ENCODE peak calls at places on chromosomes 6 and 20, in seven cellular contexts. One of them, this sample, is unnamed.

GRCh38 chr6:22765015-22765414 is 195.6 kb downstream of the HDGFL1 start:
- DNase-seq in brain microvascular endothelial cell: no peak
- DNase-seq in tibial nerve: no peak
- DNase-seq in neural progenitor cell: no peak
- DNase-seq in effector memory CD4-positive, alpha-beta T cell: no peak
- DNase-seq in spleen: no peak
- DNase-seq in AG04450: no peak
- DNase-seq in this sample: peak; percentile 18

GRCh38 chr20:34564810-34565209 is 6.3 kb downstream of the MAP1LC3A start:
- DNase-seq in brain microvascular endothelial cell: no peak
- DNase-seq in tibial nerve: no peak
- DNase-seq in neural progenitor cell: no peak
- DNase-seq in effector memory CD4-positive, alpha-beta T cell: no peak
- DNase-seq in spleen: peak; percentile 48
- DNase-seq in AG04450: no peak
- DNase-seq in this sample: no peak

GRCh38 chr6:42230320-42231034 is 12.8 kb upstream of the MRPS10 start:
- DNase-seq in brain microvascular endothelial cell: no peak
- DNase-seq in tibial nerve: no peak
- DNase-seq in neural progenitor cell: no peak
- DNase-seq in effector memory CD4-positive, alpha-beta T cell: no peak
- DNase-seq in spleen: no peak
- DNase-seq in AG04450: no peak
- DNase-seq in this sample: peak; percentile 20

GRCh38 chr6:12516070-12516469 is 200.5 kb upstream of the PHACTR1 start:
- DNase-seq in brain microvascular endothelial cell: no peak
- DNase-seq in tibial nerve: no peak
- DNase-seq in neural progenitor cell: no peak
- DNase-seq in effector memory CD4-positive, alpha-beta T cell: no peak
- DNase-seq in spleen: no peak
- DNase-seq in AG04450: no peak
- DNase-seq in this sample: no peak

GRCh38 chr6:25007269-25007699 is 71.5 kb upstream of the RIPOR2 start:
- DNase-seq in brain microvascular endothelial cell: no peak
- DNase-seq in tibial nerve: no peak
- DNase-seq in neural progenitor cell: no peak
- DNase-seq in effector memory CD4-positive, alpha-beta T cell: no peak
- DNase-seq in spleen: no peak
- DNase-seq in AG04450: no peak
- DNase-seq in this sample: no peak

GRCh38 chr6:30544666-30545272 is 11.5 kb downstream of the GNL1 start:
- DNase-seq in brain microvascular endothelial cell: peak; percentile 57
- DNase-seq in tibial nerve: no peak
- DNase-seq in neural progenitor cell: peak; percentile 67
- DNase-seq in effector memory CD4-positive, alpha-beta T cell: no peak
- DNase-seq in spleen: no peak
- DNase-seq in AG04450: no peak
- DNase-seq in this sample: peak; percentile 76

GRCh38 chr20:10674684-10675455 is 1.1 kb upstream of the JAG1 start:
- DNase-seq in brain microvascular endothelial cell: peak; percentile 64
- DNase-seq in tibial nerve: peak; percentile 74
- DNase-seq in neural progenitor cell: peak; percentile 93
- DNase-seq in effector memory CD4-positive, alpha-beta T cell: no peak
- DNase-seq in spleen: peak; percentile 93
- DNase-seq in AG04450: no peak
- DNase-seq in this sample: peak; percentile 83

GRCh38 chr6:112269165-112269564 is 14.8 kb upstream of the LAMA4 start:
- DNase-seq in brain microvascular endothelial cell: no peak
- DNase-seq in tibial nerve: no peak
- DNase-seq in neural progenitor cell: no peak
- DNase-seq in effector memory CD4-positive, alpha-beta T cell: no peak
- DNase-seq in spleen: no peak
- DNase-seq in AG04450: no peak
- DNase-seq in this sample: peak; percentile 81

GRCh38 chr6:11459002-11459658 is 78.4 kb upstream of the TMEM170B start:
- DNase-seq in brain microvascular endothelial cell: no peak
- DNase-seq in tibial nerve: no peak
- DNase-seq in neural progenitor cell: peak; percentile 40
- DNase-seq in effector memory CD4-positive, alpha-beta T cell: no peak
- DNase-seq in spleen: no peak
- DNase-seq in AG04450: no peak
- DNase-seq in this sample: no peak

GRCh38 chr6:39905640-39905975 is 28.7 kb downstream of the MOCS1 start:
- DNase-seq in brain microvascular endothelial cell: no peak
- DNase-seq in tibial nerve: no peak
- DNase-seq in neural progenitor cell: no peak
- DNase-seq in effector memory CD4-positive, alpha-beta T cell: no peak
- DNase-seq in spleen: peak; percentile 28
- DNase-seq in AG04450: no peak
- DNase-seq in this sample: no peak

GRCh38 chr20:1364106-1364505 is 28.7 kb downstream of the FKBP1A start:
- DNase-seq in brain microvascular endothelial cell: no peak
- DNase-seq in tibial nerve: no peak
- DNase-seq in neural progenitor cell: no peak
- DNase-seq in effector memory CD4-positive, alpha-beta T cell: no peak
- DNase-seq in spleen: no peak
- DNase-seq in AG04450: no peak
- DNase-seq in this sample: no peak

GRCh38 chr20:58078741-58079522 is 149.5 kb downstream of the ANKRD60 start:
- DNase-seq in brain microvascular endothelial cell: peak; percentile 46
- DNase-seq in tibial nerve: no peak
- DNase-seq in neural progenitor cell: no peak
- DNase-seq in effector memory CD4-positive, alpha-beta T cell: no peak
- DNase-seq in spleen: no peak
- DNase-seq in AG04450: no peak
- DNase-seq in this sample: peak; percentile 71

GRCh38 chr20:3667434-3668037 is 4.3 kb upstream of the GFRA4 start:
- DNase-seq in brain microvascular endothelial cell: no peak
- DNase-seq in tibial nerve: no peak
- DNase-seq in neural progenitor cell: no peak
- DNase-seq in effector memory CD4-positive, alpha-beta T cell: no peak
- DNase-seq in spleen: no peak
- DNase-seq in AG04450: no peak
- DNase-seq in this sample: no peak

GRCh38 chr6:134750669-134751068 is 199.2 kb downstream of the ALDH8A1 start:
- DNase-seq in brain microvascular endothelial cell: no peak
- DNase-seq in tibial nerve: no peak
- DNase-seq in neural progenitor cell: no peak
- DNase-seq in effector memory CD4-positive, alpha-beta T cell: no peak
- DNase-seq in spleen: no peak
- DNase-seq in AG04450: no peak
- DNase-seq in this sample: no peak

GRCh38 chr6:134247271-134247833 is 70.6 kb downstream of the SGK1 start:
- DNase-seq in brain microvascular endothelial cell: no peak
- DNase-seq in tibial nerve: no peak
- DNase-seq in neural progenitor cell: no peak
- DNase-seq in effector memory CD4-positive, alpha-beta T cell: peak; percentile 77
- DNase-seq in spleen: peak; percentile 76
- DNase-seq in AG04450: no peak
- DNase-seq in this sample: no peak

GRCh38 chr20:51955756-51956155 is 153.4 kb upstream of the SALL4 start:
- DNase-seq in brain microvascular endothelial cell: no peak
- DNase-seq in tibial nerve: no peak
- DNase-seq in neural progenitor cell: no peak
- DNase-seq in effector memory CD4-positive, alpha-beta T cell: no peak
- DNase-seq in spleen: no peak
- DNase-seq in AG04450: no peak
- DNase-seq in this sample: no peak

DNA sequence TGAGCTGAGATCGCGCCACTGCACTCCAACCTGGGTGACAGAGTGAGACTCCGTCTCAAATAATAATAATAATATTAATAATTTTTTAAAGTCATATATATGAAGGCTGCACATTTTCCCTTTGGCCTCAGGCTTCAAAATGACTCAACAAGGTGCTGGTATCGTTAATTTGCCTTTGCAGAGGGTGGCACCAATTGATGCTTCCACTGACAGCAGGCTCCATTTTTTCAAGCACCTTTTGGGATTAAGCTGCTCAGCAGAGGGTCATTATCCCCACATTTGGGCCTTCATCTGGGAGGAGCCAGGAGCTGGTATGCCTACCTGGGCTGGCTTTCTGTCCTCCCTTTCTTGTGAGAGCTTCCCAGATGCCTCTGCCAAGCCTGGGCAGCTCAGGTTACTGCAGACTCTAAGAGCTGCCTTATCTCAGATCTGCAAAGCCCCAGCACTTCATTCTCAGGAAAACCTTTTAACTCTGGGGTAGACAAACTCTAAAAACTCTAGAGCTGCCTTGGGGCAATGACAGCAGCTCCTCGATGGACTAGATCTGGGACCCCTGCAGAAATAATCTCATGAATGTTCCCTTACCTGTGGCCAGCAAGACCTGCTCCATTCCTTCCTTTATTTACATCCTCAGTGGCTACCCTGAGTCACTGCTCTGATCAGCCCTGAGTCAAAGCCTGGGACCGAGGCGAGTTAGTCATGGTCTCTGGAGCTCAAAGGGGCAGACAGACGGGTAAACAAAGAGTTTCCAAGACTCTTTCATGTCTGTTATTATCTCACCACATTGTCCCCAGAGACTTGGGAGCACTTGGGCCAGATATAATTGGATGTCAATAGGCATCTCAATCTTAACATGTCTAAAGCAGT is 80.0 kb upstream of the EYA2 start:
- DNase-seq in brain microvascular endothelial cell: peak; percentile 94
- DNase-seq in tibial nerve: no peak
- DNase-seq in neural progenitor cell: peak; percentile 90
- DNase-seq in effector memory CD4-positive, alpha-beta T cell: no peak
- DNase-seq in spleen: no peak
- DNase-seq in AG04450: peak; percentile 39
- DNase-seq in this sample: no peak
- H3K27ac ChIP-seq in brain microvascular endothelial cell: no peak overlapping the region
- H3K27ac ChIP-seq in tibial nerve: no peak overlapping the region
- H3K27ac ChIP-seq in neural progenitor cell: no peak overlapping the region
- H3K27ac ChIP-seq in effector memory CD4-positive, alpha-beta T cell: no peak overlapping the region
- H3K27ac ChIP-seq in spleen: no peak overlapping the region
- H3K27ac ChIP-seq in AG04450: no peak overlapping the region
- H3K27ac ChIP-seq in this sample: no peak overlapping the region

GRCh38 chr6:157376706-157377230 is 4.2 kb upstream of the ZDHHC14 start:
- DNase-seq in brain microvascular endothelial cell: no peak
- DNase-seq in tibial nerve: no peak
- DNase-seq in neural progenitor cell: no peak
- DNase-seq in effector memory CD4-positive, alpha-beta T cell: no peak
- DNase-seq in spleen: no peak
- DNase-seq in AG04450: no peak
- DNase-seq in this sample: no peak

GRCh38 chr6:157370755-157371154 is 10.2 kb upstream of the ZDHHC14 start:
- DNase-seq in brain microvascular endothelial cell: no peak
- DNase-seq in tibial nerve: no peak
- DNase-seq in neural progenitor cell: no peak
- DNase-seq in effector memory CD4-positive, alpha-beta T cell: no peak
- DNase-seq in spleen: no peak
- DNase-seq in AG04450: no peak
- DNase-seq in this sample: no peak

GRCh38 chr6:157376241-157376640 is 4.7 kb upstream of the ZDHHC14 start:
- DNase-seq in brain microvascular endothelial cell: no peak
- DNase-seq in tibial nerve: no peak
- DNase-seq in neural progenitor cell: no peak
- DNase-seq in effector memory CD4-positive, alpha-beta T cell: no peak
- DNase-seq in spleen: no peak
- DNase-seq in AG04450: no peak
- DNase-seq in this sample: no peak

GRCh38 chr6:157372501-157373280 is 8.3 kb upstream of the ZDHHC14 start:
- DNase-seq in brain microvascular endothelial cell: no peak
- DNase-seq in tibial nerve: no peak
- DNase-seq in neural progenitor cell: no peak
- DNase-seq in effector memory CD4-positive, alpha-beta T cell: no peak
- DNase-seq in spleen: no peak
- DNase-seq in AG04450: no peak
- DNase-seq in this sample: no peak

GRCh38 chr6:157374889-157375443 is 6.0 kb upstream of the ZDHHC14 start:
- DNase-seq in brain microvascular endothelial cell: no peak
- DNase-seq in tibial nerve: no peak
- DNase-seq in neural progenitor cell: peak; percentile 53
- DNase-seq in effector memory CD4-positive, alpha-beta T cell: no peak
- DNase-seq in spleen: no peak
- DNase-seq in AG04450: no peak
- DNase-seq in this sample: no peak
- H3K27ac ChIP-seq in brain microvascular endothelial cell: no peak overlapping the region
- H3K27ac ChIP-seq in tibial nerve: no peak overlapping the region
- H3K27ac ChIP-seq in neural progenitor cell: no peak overlapping the region
- H3K27ac ChIP-seq in effector memory CD4-positive, alpha-beta T cell: no peak overlapping the region
- H3K27ac ChIP-seq in spleen: no peak overlapping the region
- H3K27ac ChIP-seq in AG04450: no peak overlapping the region
- H3K27ac ChIP-seq in this sample: no peak overlapping the region

GRCh38 chr20:25053207-25054132 is 4.5 kb downstream of the ACSS1 start:
- DNase-seq in brain microvascular endothelial cell: no peak
- DNase-seq in tibial nerve: peak; percentile 69
- DNase-seq in neural progenitor cell: no peak
- DNase-seq in effector memory CD4-positive, alpha-beta T cell: no peak
- DNase-seq in spleen: peak; percentile 69
- DNase-seq in AG04450: no peak
- DNase-seq in this sample: peak; percentile 27
- H3K27ac ChIP-seq in brain microvascular endothelial cell: no peak overlapping the region
- H3K27ac ChIP-seq in tibial nerve: peak overlapping the region; percentile 96
- H3K27ac ChIP-seq in neural progenitor cell: no peak overlapping the region
- H3K27ac ChIP-seq in effector memory CD4-positive, alpha-beta T cell: no peak overlapping the region
- H3K27ac ChIP-seq in spleen: peak overlapping the region; percentile 70
- H3K27ac ChIP-seq in AG04450: no peak overlapping the region
- H3K27ac ChIP-seq in this sample: no peak overlapping the region

GRCh38 chr6:109896333-109896732 is 81.8 kb upstream of the GPR6 start:
- DNase-seq in brain microvascular endothelial cell: no peak
- DNase-seq in tibial nerve: no peak
- DNase-seq in neural progenitor cell: no peak
- DNase-seq in effector memory CD4-positive, alpha-beta T cell: no peak
- DNase-seq in spleen: no peak
- DNase-seq in AG04450: no peak
- DNase-seq in this sample: no peak

GRCh38 chr6:109892451-109893435 is 85.4 kb upstream of the GPR6 start:
- DNase-seq in brain microvascular endothelial cell: no peak
- DNase-seq in tibial nerve: no peak
- DNase-seq in neural progenitor cell: no peak
- DNase-seq in effector memory CD4-positive, alpha-beta T cell: no peak
- DNase-seq in spleen: no peak
- DNase-seq in AG04450: no peak
- DNase-seq in this sample: no peak

GRCh38 chr6:109894181-109894580 is 83.9 kb upstream of the GPR6 start:
- DNase-seq in brain microvascular endothelial cell: no peak
- DNase-seq in tibial nerve: no peak
- DNase-seq in neural progenitor cell: no peak
- DNase-seq in effector memory CD4-positive, alpha-beta T cell: no peak
- DNase-seq in spleen: no peak
- DNase-seq in AG04450: no peak
- DNase-seq in this sample: no peak

GRCh38 chr6:109891924-109892323 is 86.2 kb upstream of the GPR6 start:
- DNase-seq in brain microvascular endothelial cell: no peak
- DNase-seq in tibial nerve: peak; percentile 21
- DNase-seq in neural progenitor cell: no peak
- DNase-seq in effector memory CD4-positive, alpha-beta T cell: no peak
- DNase-seq in spleen: no peak
- DNase-seq in AG04450: no peak
- DNase-seq in this sample: no peak

DNA sequence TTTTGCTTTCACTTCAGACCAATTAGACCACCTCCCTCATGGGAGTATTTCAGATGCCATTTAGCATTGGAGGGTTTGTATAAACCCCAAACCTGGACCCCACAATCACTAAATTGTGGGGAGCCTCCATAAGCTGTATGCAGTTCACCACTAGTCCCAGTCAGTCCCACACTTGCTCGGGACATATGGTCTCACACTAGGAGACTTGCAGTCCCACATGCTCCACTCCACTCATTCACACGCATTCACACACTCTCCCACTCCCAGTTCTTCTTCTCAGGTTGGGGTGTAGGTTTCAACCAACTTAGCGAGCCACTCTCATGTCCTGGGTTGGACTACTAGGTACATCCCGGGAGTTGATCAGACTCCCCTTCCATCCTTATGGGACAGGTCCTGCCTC is 84.5 kb upstream of the GPR6 start:
- DNase-seq in brain microvascular endothelial cell: no peak
- DNase-seq in tibial nerve: no peak
- DNase-seq in neural progenitor cell: no peak
- DNase-seq in effector memory CD4-positive, alpha-beta T cell: no peak
- DNase-seq in spleen: no peak
- DNase-seq in AG04450: no peak
- DNase-seq in this sample: no peak
- H3K27ac ChIP-seq in brain microvascular endothelial cell: no peak overlapping the region
- H3K27ac ChIP-seq in tibial nerve: peak overlapping the region; percentile 59
- H3K27ac ChIP-seq in neural progenitor cell: no peak overlapping the region
- H3K27ac ChIP-seq in effector memory CD4-positive, alpha-beta T cell: no peak overlapping the region
- H3K27ac ChIP-seq in spleen: peak overlapping the region; percentile 60
- H3K27ac ChIP-seq in AG04450: no peak overlapping the region
- H3K27ac ChIP-seq in this sample: no peak overlapping the region

This sample was measured in endothelial cell of umbilical vein.